ENCODE peak calls at places on chromosomes 5 and 9, in six cellular contexts. X is stimulated activated naive CD8-positive, alpha-beta T cell treated with anti-CD3 and anti-CD28 coated beads, Interleukin-15, Interleukin-2, amounts not matched to agents 100 U/mL and 50 U/mL, for 24 hours; E is CD4-positive, alpha-beta memory T cell; A is NCI-H748 treated with DMSO at 0.1 percent for 48 hours; U is CD8-positive, alpha-beta T cell; I is KBM-7. K is an unnamed sample.

GRCh38 chr9:133717113-133718031 is 20.8 kb downstream of the SARDH start:
- DNase-seq in I (no peak), A (no peak), U (no peak), X (no peak), E (no peak), K (no peak)

GRCh38 chr9:136882109-136882946 is 4.0 kb upstream of the TRAF2 start:
- DNase-seq in X (peak; percentile 93), I (peak; percentile 28), E (peak; percentile 99), A (no peak), U (peak; percentile 71), K (peak; percentile 61)

GRCh38 chr5:138274189-138274853 is at the start of gene GFRA3:
- DNase-seq in U (no peak), A (no peak), X (peak; percentile 21), E (no peak), I (no peak), K (no peak)

GRCh38 chr9:114497220-114497619 is 8.1 kb downstream of the WHRN start:
- DNase-seq in E (no peak), U (no peak), X (no peak), I (no peak), A (no peak), K (no peak)

GRCh38 chr5:61274561-61274960 is 57.5 kb upstream of the ZSWIM6 start:
- DNase-seq in X (no peak), I (no peak), U (no peak), E (no peak), A (no peak), K (no peak)

GRCh38 chr5:79935992-79936643 is 54.9 kb downstream of the MTX3 start:
- DNase-seq in E (no peak), X (no peak), I (no peak), A (no peak), U (no peak), K (no peak)

GRCh38 chr5:848671-849111 is 2.1 kb downstream of the ZDHHC11 start:
- DNase-seq in I (no peak), E (no peak), A (no peak), X (no peak), U (no peak), K (no peak)

GRCh38 chr9:130763585-130764200 is 70.1 kb downstream of the EXOSC2 start:
- DNase-seq in A (no peak), X (no peak), E (no peak), I (no peak), U (no peak), K (no peak)

GRCh38 chr5:151580858-151581257 is 10.3 kb downstream of the FAT2 start:
- DNase-seq in E (no peak), U (no peak), I (no peak), X (no peak), A (no peak), K (no peak)

GRCh38 chr5:6302099-6302498 is 76.2 kb downstream of the MED10 start:
- DNase-seq in I (no peak), U (no peak), E (no peak), X (no peak), A (no peak), K (no peak)

GRCh38 chr9:115456515-115456914 is 338.6 kb upstream of the TNC start:
- DNase-seq in U (no peak), E (no peak), A (no peak), I (no peak), X (no peak), K (no peak)

GRCh38 chr5:56671571-56671970 is 143.8 kb upstream of the MAP3K1 start:
- DNase-seq in X (no peak), I (no peak), E (no peak), U (no peak), A (no peak), K (no peak)